ENCODE peak calls at places on chromosomes 3 and 15, in six cellular contexts. N, A, W, G, K and P are unnamed samples.

GRCh38 chr3:45064512-45065372 is 38.6 kb downstream of the CLEC3B start:
- DNase-seq in N (no peak), W (peak), A (no peak), G (peak), K (no peak), P (peak)

GRCh38 chr3:47006145-47006651 is 26.7 kb downstream of the NBEAL2 start:
- DNase-seq in A (no peak), G (no peak), N (peak), K (no peak), W (no peak), P (no peak)

GRCh38 chr3:10189557-10190374 is 25.0 kb downstream of the IRAK2 start:
- DNase-seq in A (peak), K (peak), G (peak), N (peak), W (peak), P (peak)

GRCh38 chr3:120089089-120089488 is 5.2 kb downstream of the GSK3B start:
- DNase-seq in K (no peak), N (no peak), G (no peak), W (no peak), A (no peak), P (no peak)

GRCh38 chr3:143769663-143770062 is 78.6 kb downstream of the SLC9A9 start:
- DNase-seq in W (no peak), K (no peak), A (no peak), G (no peak), N (no peak), P (no peak)

GRCh38 chr15:66723826-66724731 is 22.0 kb downstream of the SMAD6 start:
- DNase-seq in W (no peak), A (no peak), K (no peak), G (no peak), N (no peak), P (no peak)

GRCh38 chr3:107345968-107346367 is 31.3 kb upstream of the CCDC54 start:
- DNase-seq in W (no peak), A (no peak), G (no peak), K (no peak), N (no peak), P (no peak)

GRCh38 chr3:175851541-175851940 is 992.4 kb downstream of the NAALADL2 start:
- DNase-seq in A (no peak), K (no peak), G (no peak), N (no peak), W (no peak), P (no peak)

GRCh38 chr15:60797444-60798040 is 318.6 kb upstream of the ICE2 start:
- DNase-seq in N (no peak), W (no peak), K (no peak), A (no peak), G (no peak), P (no peak)

GRCh38 chr3:183018416-183019192 is 38.3 kb upstream of the DCUN1D1 start:
- DNase-seq in W (no peak), N (no peak), K (peak), G (no peak), A (no peak), P (no peak)

GRCh38 chr3:130699765-130700164 is 46.9 kb downstream of the PIK3R4 start:
- DNase-seq in G (no peak), N (no peak), W (no peak), K (peak), A (no peak), P (no peak)

GRCh38 chr3:30343861-30344260 is 262.5 kb upstream of the TGFBR2 start:
- DNase-seq in G (no peak), W (no peak), N (no peak), K (no peak), A (no peak), P (no peak)

GRCh38 chr15:101322849-101323477 is 27.9 kb upstream of the SNRPA1 start:
- DNase-seq in A (no peak), G (no peak), K (no peak), W (no peak), N (no peak), P (no peak)

GRCh38 chr3:124463234-124463633 is 267.0 kb upstream of the UMPS start:
- DNase-seq in N (no peak), K (no peak), W (no peak), A (no peak), G (no peak), P (no peak)

GRCh38 chr3:168223085-168223484 is 127.4 kb upstream of the GOLIM4 start:
- DNase-seq in K (no peak), N (no peak), A (no peak), W (no peak), G (no peak), P (no peak)

GRCh38 chr15:96344706-96345559 is 14.4 kb downstream of the NR2F2 start:
- DNase-seq in N (no peak), A (no peak), K (no peak), G (no peak), W (no peak), P (no peak)

GRCh38 chr15:41115088-41115651 is 910 bp downstream of the INO80 start:
- DNase-seq in W (no peak), N (no peak), A (no peak), K (no peak), G (no peak), P (no peak)

GRCh38 chr3:59809750-59810444 is 760.1 kb upstream of the CFAP20DC start:
- DNase-seq in W (no peak), A (no peak), N (no peak), G (no peak), K (no peak), P (no peak)

GRCh38 chr3:132535575-132536441 is 61.3 kb upstream of the ACKR4 start:
- DNase-seq in G (peak), W (peak), N (no peak), K (peak), A (peak), P (peak)

GRCh38 chr15:42037650-42038049 is 16.8 kb upstream of the PLA2G4E start:
- DNase-seq in G (no peak), K (no peak), W (peak), A (no peak), N (no peak), P (no peak)

GRCh38 chr3:182235504-182235903 is 523.8 kb downstream of the SOX2 start:
- DNase-seq in W (no peak), N (no peak), K (no peak), G (no peak), A (no peak), P (no peak)

GRCh38 chr3:52770581-52771333 is at the start of gene NEK4:
- DNase-seq in W (peak), G (peak), N (peak), K (peak), A (peak), P (peak)

DNA sequence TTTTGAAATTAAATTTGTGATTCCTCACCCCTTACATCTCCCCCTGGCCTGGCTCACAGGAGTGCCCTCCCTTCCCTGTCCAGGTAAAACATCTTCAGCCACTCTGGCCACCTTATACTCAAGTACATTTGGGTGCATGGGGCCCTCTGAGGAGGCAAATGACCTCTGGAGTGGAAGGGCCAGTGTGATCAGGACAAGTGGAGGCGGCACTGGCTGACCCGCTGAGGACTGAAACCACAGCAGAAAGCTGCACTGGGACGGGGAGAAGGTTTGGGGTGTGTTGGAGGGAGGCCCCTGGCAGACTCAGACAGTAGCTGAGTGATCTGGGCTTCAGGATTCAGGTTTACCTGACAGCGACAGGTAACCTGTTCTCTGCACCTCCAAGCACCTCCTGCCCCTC is 24.2 kb downstream of the HES1 start:
- DNase-seq in K (no peak), A (no peak), N (no peak), W (no peak), G (no peak), P (no peak)
- H3K27ac ChIP-seq in K (no peak), A (no peak), N (no peak), W (peak), G (no peak), P (no peak)

GRCh38 chr3:171839270-171839669 is 3.9 kb upstream of the TMEM212 start:
- DNase-seq in N (no peak), G (no peak), K (no peak), W (no peak), A (no peak), P (no peak)

GRCh38 chr3:171840484-171840830 is 2.7 kb upstream of the TMEM212 start:
- DNase-seq in N (no peak), G (no peak), K (no peak), W (no peak), A (no peak), P (no peak)

GRCh38 chr3:171842864-171843511 is at the start of gene TMEM212:
- DNase-seq in N (no peak), W (no peak), A (no peak), K (no peak), G (no peak), P (no peak)

GRCh38 chr3:171841620-171842000 is 1.5 kb upstream of the TMEM212 start:
- DNase-seq in W (no peak), K (no peak), A (no peak), N (no peak), G (no peak), P (no peak)

GRCh38 chr3:171840831-171841619 is 2.1 kb upstream of the TMEM212 start:
- DNase-seq in W (no peak), N (no peak), G (no peak), K (no peak), A (no peak), P (no peak)
- H3K27ac ChIP-seq in W (no peak), N (no peak), G (no peak), K (no peak), A (no peak), P (no peak)

GRCh38 chr3:123445702-123446101 is 3.2 kb downstream of the ADCY5 start:
- DNase-seq in K (no peak), G (no peak), A (no peak), W (no peak), N (no peak), P (no peak)

GRCh38 chr3:123446210-123446609 is 2.7 kb downstream of the ADCY5 start:
- DNase-seq in A (no peak), K (no peak), W (no peak), N (no peak), G (no peak), P (no peak)

GRCh38 chr3:123447416-123447748 is 1.5 kb downstream of the ADCY5 start:
- DNase-seq in W (no peak), A (no peak), N (no peak), G (no peak), K (no peak), P (no peak)

GRCh38 chr3:123447749-123448502 is 964 bp downstream of the ADCY5 start:
- DNase-seq in K (no peak), A (peak), N (no peak), G (no peak), W (no peak), P (no peak)

DNA sequence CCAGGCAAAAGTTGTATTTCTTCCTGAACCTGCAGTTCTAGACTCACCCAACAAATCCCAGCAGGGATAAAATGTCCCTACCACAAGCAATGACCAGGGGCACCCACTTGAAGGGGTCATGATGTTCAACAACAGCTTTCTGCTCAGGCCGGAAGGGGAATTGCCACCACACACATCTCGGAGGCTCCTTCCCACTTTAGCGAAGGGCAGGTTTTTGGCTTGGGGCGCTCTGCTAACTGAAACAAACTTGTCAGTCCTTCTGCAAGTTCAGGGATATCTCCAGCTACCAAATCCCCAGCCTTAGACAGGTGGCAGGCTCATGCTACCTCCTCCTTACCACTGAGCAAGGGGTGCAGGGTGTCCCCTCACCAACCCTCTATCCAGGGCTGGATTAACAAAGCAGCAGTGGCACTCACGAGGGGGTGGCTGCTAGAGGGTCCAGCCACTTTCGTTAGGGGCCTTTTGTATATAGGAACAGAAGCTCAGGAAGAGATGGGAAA is 2.2 kb downstream of the ADCY5 start:
- DNase-seq in K (no peak), N (no peak), A (no peak), W (no peak), G (no peak), P (no peak)
- H3K27ac ChIP-seq in K (no peak), N (no peak), A (peak), W (no peak), G (no peak), P (no peak)

GRCh38 chr15:64247535-64247905 is 84.7 kb upstream of the PPIB start:
- DNase-seq in W (no peak), A (no peak), G (no peak), N (no peak), K (no peak), P (no peak)
- H3K27ac ChIP-seq in W (peak), A (no peak), G (peak), N (peak), K (no peak), P (peak)

GRCh38 chr15:64354683-64355558 is 1.1 kb downstream of the CSNK1G1 start:
- DNase-seq in A (no peak), N (no peak), G (no peak), W (no peak), K (no peak), P (no peak)

GRCh38 chr15:64361259-64361658 is 5.3 kb upstream of the CSNK1G1 start:
- DNase-seq in G (no peak), K (no peak), W (no peak), A (no peak), N (no peak), P (no peak)

GRCh38 chr15:64355559-64356442 is at the start of gene CSNK1G1:
- DNase-seq in G (peak), A (peak), K (peak), W (peak), N (peak), P (peak)

GRCh38 chr15:64351265-64351664 is 4.7 kb downstream of the CSNK1G1 start:
- DNase-seq in G (no peak), W (no peak), K (no peak), A (no peak), N (no peak), P (no peak)

GRCh38 chr15:64356443-64357040 is 569 bp upstream of the CSNK1G1 start:
- DNase-seq in W (no peak), G (no peak), A (no peak), K (no peak), N (no peak), P (no peak)
- H3K27ac ChIP-seq in W (no peak), G (peak), A (peak), K (peak), N (peak), P (peak)

GRCh38 chr3:71110531-71111222 is 472.9 kb downstream of the FOXP1 start:
- DNase-seq in N (no peak), W (no peak), G (no peak), A (no peak), K (no peak), P (no peak)

GRCh38 chr3:71104586-71104985 is 478.9 kb downstream of the FOXP1 start:
- DNase-seq in G (no peak), A (no peak), W (no peak), N (no peak), K (no peak), P (no peak)

GRCh38 chr3:71109241-71109976 is 474.1 kb downstream of the FOXP1 start:
- DNase-seq in W (no peak), G (no peak), K (no peak), A (no peak), N (no peak), P (no peak)

GRCh38 chr3:71109977-71110285 is 473.6 kb downstream of the FOXP1 start:
- DNase-seq in A (no peak), N (no peak), K (no peak), G (no peak), W (no peak), P (no peak)

DNA sequence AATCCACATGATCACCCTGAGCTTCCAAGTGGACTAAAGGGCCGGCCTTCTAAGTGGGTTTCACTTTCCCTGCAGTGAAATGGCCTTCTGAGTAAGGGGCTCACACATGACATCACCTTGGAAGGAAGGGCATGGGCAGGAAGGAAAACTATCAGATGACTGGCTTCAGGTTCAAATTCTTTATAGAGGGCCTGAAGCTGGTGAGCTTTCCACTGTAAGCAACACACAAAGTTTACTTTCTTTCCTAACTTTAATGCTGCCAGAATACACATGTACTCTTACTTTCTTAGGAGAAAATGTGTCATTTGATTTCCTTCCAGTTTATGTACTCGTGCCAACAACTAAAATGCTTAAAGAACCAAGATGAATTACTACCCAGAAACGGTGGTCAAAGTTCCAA is 475.6 kb downstream of the FOXP1 start:
- DNase-seq in W (no peak), G (no peak), N (no peak), A (no peak), K (no peak), P (no peak)
- H3K27ac ChIP-seq in W (no peak), G (no peak), N (peak), A (no peak), K (no peak), P (peak)

DNA sequence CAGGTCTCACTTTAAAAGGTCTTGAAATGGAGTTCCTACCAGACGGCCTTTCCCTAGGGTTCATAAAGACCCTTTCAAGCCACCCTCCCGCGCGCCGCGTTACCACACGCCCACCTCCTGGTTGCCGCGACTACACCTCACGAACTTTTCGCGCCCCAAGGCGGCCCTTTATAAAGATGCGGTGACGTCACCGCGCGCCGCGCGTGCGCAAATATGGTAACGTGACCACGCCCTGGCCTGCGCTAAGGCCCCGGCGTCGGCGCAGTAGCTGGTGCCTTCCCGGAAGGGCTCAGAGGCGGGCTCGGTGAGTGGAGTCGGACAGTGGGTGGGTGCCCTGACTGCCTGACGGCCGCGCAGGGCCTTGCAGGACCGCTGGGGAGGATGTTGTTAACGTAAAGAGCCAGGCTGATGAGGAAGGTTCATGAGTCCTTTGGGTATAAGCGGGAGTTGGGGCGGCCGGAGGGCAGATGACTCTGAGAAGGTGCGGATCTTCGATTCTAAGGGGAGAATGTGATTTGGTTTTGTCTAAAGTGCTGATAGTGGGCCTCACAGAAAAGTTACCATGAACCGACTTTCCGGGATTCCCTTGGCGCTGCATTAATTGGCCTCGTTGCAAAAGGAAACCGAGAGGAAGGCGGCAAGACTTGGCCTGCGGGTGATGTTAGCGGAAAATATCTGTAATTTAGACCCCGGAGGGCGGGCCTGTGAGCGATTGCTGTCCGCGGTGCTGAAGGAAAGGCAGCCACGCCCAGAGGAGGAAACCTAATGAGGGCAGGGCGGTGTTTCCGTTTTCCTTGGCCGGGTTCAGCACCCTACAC is 54.4 kb downstream of the FEZF2 start:
- DNase-seq in K (peak), G (peak), A (peak), N (peak), W (peak), P (peak)
- H3K27ac ChIP-seq in K (no peak), G (no peak), A (peak), N (peak), W (peak), P (peak)